ENCODE peak calls at places on chromosomes 2 and 18, in four cellular contexts. G, F, E and P are unnamed samples.

GRCh38 chr2:65228249-65228750 is 669 bp downstream of the ACTR2 start:
- DNase-seq in F (no peak), G (no peak), E (no peak), P (no peak)

GRCh38 chr2:45190481-45190880 is 181.2 kb upstream of the SIX2 start:
- DNase-seq in E (no peak), G (no peak), F (no peak), P (no peak)

GRCh38 chr2:192465145-192465544 is 270.4 kb upstream of the TMEFF2 start:
- DNase-seq in G (no peak), F (no peak), E (no peak), P (no peak)

GRCh38 chr2:216882876-216883275 is 23.0 kb upstream of the TNP1 start:
- DNase-seq in F (no peak), E (no peak), G (no peak), P (no peak)

GRCh38 chr18:3391704-3392466 is 58.1 kb upstream of the TGIF1 start:
- DNase-seq in F (no peak), G (no peak), E (no peak), P (no peak)

GRCh38 chr2:41409328-41409727 is 638.5 kb upstream of the PKDCC start:
- DNase-seq in F (no peak), E (no peak), G (no peak), P (no peak)

GRCh38 chr2:76953733-76954347 is 568.3 kb downstream of the LRRTM4 start:
- DNase-seq in E (peak), F (no peak), G (peak), P (peak)

GRCh38 chr18:76565238-76566173 is 70.5 kb upstream of the ZNF516 start:
- DNase-seq in E (peak), G (peak), F (no peak), P (peak)

GRCh38 chr18:79898952-79899608 is 52.4 kb downstream of the SLC66A2 start:
- DNase-seq in F (no peak), G (no peak), E (peak), P (no peak)

GRCh38 chr2:134718095-134718955 is 475 bp downstream of the TMEM163 start:
- DNase-seq in G (peak), E (peak), F (peak), P (no peak)

GRCh38 chr18:45353530-45353929 is 261.7 kb upstream of the SLC14A2 start:
- DNase-seq in G (no peak), E (no peak), F (no peak), P (no peak)

GRCh38 chr18:58502628-58503027 is 126.3 kb downstream of the ALPK2 start:
- DNase-seq in E (no peak), G (peak), F (no peak), P (no peak)

GRCh38 chr2:9106338-9107167 is 100.1 kb upstream of the ASAP2 start:
- DNase-seq in G (peak), F (no peak), E (no peak), P (peak)

GRCh38 chr18:5584751-5585417 is 41.1 kb upstream of the EPB41L3 start:
- DNase-seq in E (no peak), G (no peak), F (no peak), P (no peak)